ENCODE peak calls at places on chromosomes 11 and 22, in nine cellular contexts. C, V, K, A, E, U, N, T and S are unnamed samples.

GRCh38 chr11:111840143-111840542 is 31.2 kb downstream of the ALG9 start:
- DNase-seq in C (no peak), V (no peak), K (no peak), A (no peak), E (no peak), U (no peak), N (no peak), T (no peak), S (no peak)

GRCh38 chr11:10916674-10917073 is 58.8 kb upstream of the ZBED5 start:
- DNase-seq in C (no peak), V (no peak), K (no peak), A (no peak), E (no peak), U (no peak), N (no peak), T (no peak), S (no peak)

GRCh38 chr11:43928721-43929120 is 13.7 kb upstream of the C11orf96 start:
- DNase-seq in C (no peak), V (no peak), K (no peak), A (no peak), E (no peak), U (no peak), N (no peak), T (no peak), S (no peak)

GRCh38 chr11:86718999-86719398 is 46.6 kb upstream of the ME3 start:
- DNase-seq in C (no peak), V (no peak), K (no peak), A (no peak), E (no peak), U (no peak), N (no peak), T (no peak), S (no peak)

GRCh38 chr22:40605676-40606250 is 30.8 kb downstream of the MRTFA start:
- DNase-seq in C (no peak), V (peak; percentile 34), K (no peak), A (no peak), E (no peak), U (no peak), N (no peak), T (no peak), S (no peak)

GRCh38 chr11:63599211-63600122 is 14.8 kb downstream of the PLAAT3 start:
- DNase-seq in C (no peak), V (peak; percentile 98), K (no peak), A (no peak), E (no peak), U (no peak), N (no peak), T (no peak), S (no peak)

GRCh38 chr22:29830585-29830984 is 7.5 kb downstream of the ASCC2 start:
- DNase-seq in C (no peak), V (no peak), K (no peak), A (no peak), E (peak; percentile 89), U (no peak), N (no peak), T (no peak), S (no peak)

GRCh38 chr11:64613648-64614047 is 22.6 kb downstream of the SLC22A12 start:
- DNase-seq in C (no peak), V (no peak), K (no peak), A (no peak), E (no peak), U (no peak), N (no peak), T (no peak), S (no peak)

GRCh38 chr11:93143186-93143585 is 54.6 kb downstream of the SLC36A4 start:
- DNase-seq in C (no peak), V (no peak), K (no peak), A (no peak), E (no peak), U (no peak), N (no peak), T (no peak), S (no peak)

GRCh38 chr22:19527321-19527721 is 3.1 kb upstream of the CLDN5 start:
- DNase-seq in C (peak; percentile 21), V (no peak), K (no peak), A (no peak), E (no peak), U (no peak), N (no peak), T (no peak), S (no peak)

GRCh38 chr11:66314561-66315497 is 2.0 kb downstream of the CD248 start:
- DNase-seq in C (no peak), V (no peak), K (no peak), A (no peak), E (peak; percentile 57), U (no peak), N (peak; percentile 64), T (no peak), S (no peak)

GRCh38 chr11:76616676-76617552 is 53.6 kb downstream of the LRRC32 start:
- DNase-seq in C (no peak), V (no peak), K (no peak), A (no peak), E (no peak), U (no peak), N (no peak), T (no peak), S (no peak)

GRCh38 chr11:80815752-80816453 is 1375.1 kb upstream of the TENM4 start:
- DNase-seq in C (no peak), V (no peak), K (no peak), A (no peak), E (no peak), U (no peak), N (no peak), T (no peak), S (no peak)

GRCh38 chr22:21904250-21904789 is 36.9 kb upstream of the MAPK1 start:
- DNase-seq in C (no peak), V (no peak), K (no peak), A (no peak), E (peak; percentile 5), U (no peak), N (no peak), T (no peak), S (no peak)

GRCh38 chr11:94149435-94149834 is 20.8 kb downstream of the PANX1 start:
- DNase-seq in C (no peak), V (no peak), K (no peak), A (no peak), E (no peak), U (no peak), N (no peak), T (no peak), S (no peak)

GRCh38 chr22:20581503-20582170 is 74.2 kb downstream of the MED15 start:
- DNase-seq in C (no peak), V (no peak), K (no peak), A (no peak), E (no peak), U (no peak), N (no peak), T (no peak), S (no peak)

GRCh38 chr11:104618949-104619348 is 279.3 kb downstream of the CASP12 start:
- DNase-seq in C (no peak), V (no peak), K (no peak), A (no peak), E (no peak), U (no peak), N (no peak), T (no peak), S (no peak)

GRCh38 chr11:46361283-46362145 is 14.3 kb downstream of the DGKZ start:
- DNase-seq in C (peak; percentile 51), V (peak; percentile 95), K (peak; percentile 94), A (no peak), E (peak; percentile 92), U (peak; percentile 45), N (peak; percentile 88), T (peak; percentile 76), S (peak; percentile 76)

GRCh38 chr22:39356464-39356863 is 6.7 kb downstream of the SYNGR1 start:
- DNase-seq in C (no peak), V (no peak), K (no peak), A (no peak), E (no peak), U (no peak), N (no peak), T (no peak), S (no peak)

GRCh38 chr11:69425895-69426544 is 55.4 kb upstream of the LINC01488 start:
- DNase-seq in C (no peak), V (no peak), K (no peak), A (no peak), E (no peak), U (no peak), N (peak; percentile 30), T (peak; percentile 45), S (no peak)

GRCh38 chr11:47573321-47573720 is 5.4 kb downstream of the KBTBD4 start:
- DNase-seq in C (no peak), V (no peak), K (no peak), A (no peak), E (peak; percentile 29), U (no peak), N (peak; percentile 44), T (no peak), S (no peak)

GRCh38 chr22:48719978-48720661 is 1107.6 kb downstream of the BRD1 start:
- DNase-seq in C (no peak), V (no peak), K (peak; percentile 61), A (no peak), E (no peak), U (no peak), N (peak; percentile 35), T (peak; percentile 1), S (no peak)

GRCh38 chr11:104772806-104773241 is 125.4 kb downstream of the CASP12 start:
- DNase-seq in C (peak; percentile 3), V (peak; percentile 40), K (no peak), A (no peak), E (no peak), U (no peak), N (no peak), T (no peak), S (no peak)

GRCh38 chr22:43273902-43274484 is 69.2 kb downstream of the SCUBE1 start:
- DNase-seq in C (peak; percentile 74), V (peak; percentile 82), K (peak; percentile 76), A (peak; percentile 29), E (no peak), U (no peak), N (no peak), T (peak; percentile 56), S (peak; percentile 22)

GRCh38 chr11:19740586-19740985 is 27.9 kb downstream of the NAV2 start:
- DNase-seq in C (no peak), V (no peak), K (no peak), A (no peak), E (no peak), U (no peak), N (no peak), T (no peak), S (no peak)